ENCODE peak calls at places on chromosomes 6 and 20, in four cellular contexts. X is H1, K is HepG2, N is GM12878. L is an unnamed sample.

GRCh38 chr20:19012671-19013070 is 199.1 kb downstream of the SCP2D1 start:
- DNase-seq in X (peak; percentile 33), N (no peak), K (no peak), L (no peak)

GRCh38 chr6:32195902-32196681 is 3.6 kb upstream of the GPSM3 start:
- DNase-seq in N (peak; percentile 48), K (peak; percentile 88), X (peak; percentile 90), L (peak; percentile 74)

GRCh38 chr20:41317536-41318270 is at the start of gene ZHX3:
- DNase-seq in X (peak; percentile 98), N (peak; percentile 78), K (peak; percentile 96), L (peak; percentile 97)

GRCh38 chr6:119541132-119541905 is 191.8 kb upstream of the MAN1A1 start:
- DNase-seq in K (no peak), N (no peak), X (no peak), L (no peak)

GRCh38 chr6:132798820-132799538 is 542 bp upstream of the SLC18B1 start:
- DNase-seq in N (peak; percentile 63), K (peak; percentile 83), X (peak; percentile 76), L (no peak)

GRCh38 chr6:19713411-19713810 is 123.8 kb upstream of the ID4 start:
- DNase-seq in K (no peak), N (no peak), X (no peak), L (no peak)

GRCh38 chr6:152635949-152636674 is 1.1 kb downstream of the SYNE1 start:
- DNase-seq in X (peak; percentile 59), N (no peak), K (no peak), L (no peak)

GRCh38 chr20:43955244-43956191 is 40.9 kb downstream of the TOX2 start:
- DNase-seq in N (peak; percentile 73), X (no peak), K (no peak), L (peak; percentile 36)

GRCh38 chr20:4063631-4064030 is 48.3 kb upstream of the RNF24 start:
- DNase-seq in N (no peak), K (no peak), X (no peak), L (no peak)

GRCh38 chr20:2142649-2143048 is 41.0 kb downstream of the STK35 start:
- DNase-seq in K (no peak), N (no peak), X (no peak), L (no peak)

GRCh38 chr20:11918280-11918952 is 723 bp downstream of the BTBD3 start:
- DNase-seq in K (no peak), N (no peak), X (no peak), L (no peak)
- H3K4me3 ChIP-seq in K (no peak overlapping the region), N (no peak overlapping the region), X (no peak overlapping the region), L (no peak overlapping the region)

GRCh38 chr6:165229216-165229615 is 80.2 kb downstream of the C6orf118 start:
- DNase-seq in X (no peak), N (no peak), K (no peak), L (no peak)
- TF ChIP-seq SUZ12 in X (no peak), N (no peak), K (no peak), L (no peak)

DNA sequence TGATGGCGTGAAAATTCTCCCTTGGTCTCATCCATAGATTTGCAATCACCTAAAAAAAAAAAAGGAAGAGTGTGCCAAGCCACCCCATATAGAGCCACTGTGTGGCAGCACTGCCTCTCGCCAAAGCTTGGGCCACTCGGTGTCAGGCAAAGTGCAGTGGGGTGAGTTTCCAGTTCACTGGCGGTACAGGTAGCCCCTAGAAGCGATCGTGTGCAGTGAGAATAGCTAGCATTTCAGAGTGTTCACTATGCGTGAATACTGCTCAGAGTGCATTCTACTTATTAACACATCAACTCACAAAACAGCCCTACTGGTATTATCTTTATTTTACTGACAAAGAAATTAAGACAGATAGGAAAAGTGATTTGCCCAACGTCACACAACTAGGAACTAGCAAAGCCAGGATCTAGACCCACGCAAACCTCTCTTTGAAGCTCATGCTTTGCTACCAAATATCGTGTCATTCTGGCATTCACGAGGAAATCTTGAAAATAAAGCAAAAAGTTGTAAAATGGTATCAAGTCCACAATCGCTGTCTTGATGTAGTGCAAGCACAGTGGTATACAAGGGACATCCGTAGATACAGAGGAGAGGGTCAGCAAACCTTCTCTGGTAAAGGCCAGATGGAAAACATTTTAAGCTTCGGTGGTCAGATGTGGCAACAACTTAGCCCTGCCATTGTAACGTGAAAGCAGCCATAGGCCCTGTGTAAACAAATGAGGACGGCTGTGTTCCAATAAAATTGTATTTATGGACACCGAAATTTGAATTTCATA is 10.4 kb upstream of the GCNT2 start:
- DNase-seq in X (peak; percentile 62), K (peak; percentile 76), N (no peak), L (peak; percentile 52)
- H3K4me3 ChIP-seq in X (no peak overlapping the region), K (peak overlapping the region; percentile 29), N (no peak overlapping the region), L (no peak overlapping the region)

DNA sequence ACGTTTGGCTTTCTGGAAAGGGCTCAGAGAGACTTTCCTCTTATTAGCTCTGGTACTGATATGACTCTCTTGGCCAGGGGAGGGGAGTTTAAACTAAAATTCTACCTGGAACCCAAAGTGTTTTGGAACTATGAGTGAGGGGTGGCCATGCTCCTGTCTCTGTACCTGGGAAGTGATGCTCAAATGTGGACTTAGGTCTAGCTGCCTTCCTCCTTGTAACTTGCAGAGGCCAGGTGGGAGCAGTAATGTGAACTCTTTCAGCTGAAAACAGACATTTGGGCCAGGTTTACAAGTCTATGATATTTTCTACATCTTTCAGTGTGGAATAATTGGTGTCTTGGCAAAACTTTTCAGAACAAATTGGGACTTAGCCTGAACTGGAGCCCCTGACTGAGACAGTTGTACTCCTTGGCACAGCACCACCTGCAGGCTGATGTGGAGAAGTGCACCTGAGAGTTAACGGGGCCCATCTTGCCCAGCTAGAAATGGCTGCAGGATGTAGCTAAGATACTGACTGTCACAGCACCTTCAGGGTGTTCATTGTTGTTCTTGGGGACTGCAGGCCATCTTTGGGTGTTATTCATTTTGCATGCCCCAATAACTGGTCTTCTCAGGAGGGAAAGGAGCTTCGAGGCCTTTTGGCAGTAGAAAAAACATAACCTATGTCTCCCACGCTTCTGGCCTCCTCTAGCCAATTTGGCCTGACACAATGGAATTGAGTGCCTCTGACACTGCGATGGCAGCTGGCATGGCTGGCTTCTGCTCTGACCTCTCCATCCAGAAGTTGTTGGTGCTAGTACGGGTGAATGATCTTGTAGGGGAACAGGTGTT is 37.1 kb downstream of the CD109 start:
- DNase-seq in X (peak; percentile 86), K (peak; percentile 53), N (peak; percentile 31), L (peak; percentile 50)
- TF ChIP-seq SUZ12 in X (no peak), K (no peak), N (no peak), L (no peak)

GRCh38 chr6:106360989-106361430 is 493 bp downstream of the CRYBG1 start:
- DNase-seq in K (no peak), N (no peak), X (peak; percentile 78), L (no peak)

GRCh38 chr6:106360410-106360988 is at the start of gene CRYBG1:
- DNase-seq in N (no peak), X (peak; percentile 99), K (peak; percentile 27), L (peak; percentile 44)

GRCh38 chr6:106363401-106364138 is 3.1 kb downstream of the CRYBG1 start:
- DNase-seq in K (no peak), N (no peak), X (no peak), L (no peak)

GRCh38 chr6:106356382-106356781 is 4.1 kb upstream of the CRYBG1 start:
- DNase-seq in X (no peak), N (no peak), K (no peak), L (no peak)

DNA sequence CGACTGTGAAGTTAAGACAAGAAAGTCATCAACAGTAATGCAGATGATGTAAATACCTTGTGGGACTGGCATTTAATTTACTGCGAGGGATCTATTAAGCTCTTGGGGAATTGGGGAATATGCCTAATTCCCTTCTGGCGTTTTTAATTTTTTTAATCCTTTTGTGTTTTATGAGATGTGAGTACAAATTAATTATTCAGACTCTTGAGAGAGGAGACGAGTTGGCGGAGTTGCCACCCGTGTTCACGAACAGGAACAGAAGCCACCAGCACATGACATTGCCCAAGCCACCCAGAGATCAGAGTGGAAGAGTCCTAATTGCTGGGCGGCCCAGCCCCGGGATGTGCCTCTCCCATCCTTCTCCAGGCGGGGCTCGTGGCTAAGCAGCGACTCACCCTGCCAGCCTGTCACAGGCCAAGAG is 518 bp upstream of the CRYBG1 start:
- DNase-seq in K (no peak), X (no peak), N (no peak), L (no peak)
- H3K4me3 ChIP-seq in K (no peak overlapping the region), X (peak overlapping the region; percentile 16), N (no peak overlapping the region), L (peak overlapping the region; percentile 53)

GRCh38 chr20:52585333-52585732 is 386.8 kb upstream of the TSHZ2 start:
- DNase-seq in N (no peak), X (no peak), K (no peak), L (no peak)

GRCh38 chr20:52592567-52592966 is 379.6 kb upstream of the TSHZ2 start:
- DNase-seq in X (no peak), K (no peak), N (no peak), L (no peak)

GRCh38 chr20:52590100-52590499 is 382.1 kb upstream of the TSHZ2 start:
- DNase-seq in K (no peak), N (no peak), X (no peak), L (no peak)

DNA sequence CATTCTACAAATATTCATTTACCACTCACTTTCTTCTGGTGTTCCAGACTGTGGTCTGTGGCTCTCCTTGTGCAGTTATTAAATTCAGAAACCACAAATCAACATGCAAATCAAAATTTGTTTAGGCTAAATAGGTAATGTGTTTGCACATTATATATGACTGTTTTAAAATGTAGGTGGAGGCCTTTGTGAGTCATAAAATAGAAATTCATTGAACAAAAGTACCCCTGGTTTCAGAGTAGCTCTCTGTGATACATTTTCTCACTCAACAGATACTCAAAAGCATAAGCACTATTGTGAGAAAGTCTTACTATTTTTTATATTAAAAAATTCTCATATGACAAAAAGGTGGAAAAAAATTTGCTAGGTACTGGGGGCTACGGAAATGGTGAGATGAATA is 385.5 kb upstream of the TSHZ2 start:
- DNase-seq in X (no peak), K (no peak), N (no peak), L (no peak)
- TF ChIP-seq SUZ12 in X (no peak), K (no peak), N (no peak), L (no peak)

GRCh38 chr20:5914859-5915258 is 35.5 kb downstream of the TRMT6 start:
- DNase-seq in K (no peak), X (no peak), N (no peak), L (no peak)

GRCh38 chr20:5910192-5910591 is 40.1 kb downstream of the TRMT6 start:
- DNase-seq in K (no peak), X (no peak), N (no peak), L (no peak)

GRCh38 chr20:5918856-5919633 is 31.3 kb downstream of the TRMT6 start:
- DNase-seq in K (peak; percentile 53), X (no peak), N (no peak), L (no peak)

GRCh38 chr20:5908981-5909380 is 41.4 kb downstream of the TRMT6 start:
- DNase-seq in X (no peak), N (no peak), K (no peak), L (no peak)

DNA sequence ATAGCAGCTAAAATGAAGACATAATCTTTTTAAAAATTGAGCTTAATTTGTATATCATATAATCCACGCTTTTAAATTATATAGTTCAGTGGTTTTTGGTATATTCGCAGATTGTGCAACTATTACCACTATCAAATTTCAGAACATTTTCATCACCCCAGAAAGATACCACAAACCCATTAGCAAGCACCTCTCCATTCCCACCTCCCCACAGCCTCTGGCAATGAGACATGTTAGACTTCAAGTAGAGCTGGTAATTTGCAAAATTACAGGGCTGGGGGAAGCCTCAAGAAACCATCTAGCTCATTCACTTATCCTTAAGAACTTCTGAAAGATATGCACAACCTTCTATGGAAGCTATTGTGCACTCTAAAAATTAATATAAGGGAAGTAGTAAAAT is 37.2 kb downstream of the TRMT6 start:
- DNase-seq in X (no peak), N (no peak), K (no peak), L (no peak)
- H3K4me3 ChIP-seq in X (no peak overlapping the region), N (no peak overlapping the region), K (no peak overlapping the region), L (no peak overlapping the region)